ENCODE peak calls at places on chromosomes 5 and 9, in six cellular contexts. A, Q, T, L, O and U are unnamed samples.

GRCh38 chr9:122819791-122820489 is 8.4 kb downstream of the PDCL start:
- DNase-seq in Q (no peak), T (no peak), A (no peak), O (no peak), L (no peak), U (no peak)

GRCh38 chr9:120383999-120384924 is 195.7 kb downstream of the CDK5RAP2 start:
- DNase-seq in O (no peak), T (peak), L (peak), A (no peak), Q (no peak), U (no peak)

GRCh38 chr9:128203842-128204551 is 818 bp downstream of the DNM1 start:
- DNase-seq in T (peak), O (no peak), L (no peak), Q (no peak), A (peak), U (peak)

GRCh38 chr9:98927724-98928123 is 16.0 kb upstream of the COL15A1 start:
- DNase-seq in T (peak), O (no peak), A (no peak), Q (no peak), L (no peak), U (no peak)

GRCh38 chr5:76305264-76305663 is 97.8 kb upstream of the IQGAP2 start:
- DNase-seq in L (no peak), T (no peak), Q (no peak), A (no peak), O (no peak), U (peak)

GRCh38 chr5:118520771-118521415 is 467.5 kb downstream of the DTWD2 start:
- DNase-seq in T (no peak), L (no peak), Q (no peak), A (no peak), O (no peak), U (no peak)

GRCh38 chr5:127562252-127562651 is 44.8 kb downstream of the PRRC1 start:
- DNase-seq in L (peak), O (no peak), Q (no peak), T (peak), A (no peak), U (peak)

GRCh38 chr5:96114736-96115466 is 153.2 kb upstream of the ELL2 start:
- DNase-seq in T (no peak), A (no peak), O (peak), Q (no peak), L (no peak), U (no peak)

GRCh38 chr9:81146684-81147337 is 542.5 kb downstream of the TLE1 start:
- DNase-seq in A (peak), L (no peak), Q (no peak), T (no peak), O (peak), U (no peak)

GRCh38 chr9:33877727-33878489 is 60.9 kb downstream of the UBE2R2 start:
- DNase-seq in L (no peak), A (no peak), O (no peak), Q (no peak), T (no peak), U (no peak)

GRCh38 chr5:38455797-38456330 is 100.6 kb downstream of the LIFR start:
- DNase-seq in Q (no peak), L (no peak), A (no peak), O (no peak), T (no peak), U (no peak)

GRCh38 chr5:83000922-83001321 is 76.3 kb downstream of the TMEM167A start:
- DNase-seq in A (no peak), L (no peak), Q (no peak), O (no peak), T (no peak), U (no peak)

GRCh38 chr9:4781408-4781807 is 11.3 kb upstream of the RCL1 start:
- DNase-seq in L (no peak), T (no peak), A (no peak), O (no peak), Q (no peak), U (no peak)

GRCh38 chr9:112555844-112556482 is 69.3 kb downstream of the KIAA1958 start:
- DNase-seq in A (no peak), T (no peak), O (no peak), L (peak), Q (no peak), U (no peak)

GRCh38 chr9:125161284-125161918 is 18.1 kb upstream of the SCAI start:
- DNase-seq in O (no peak), T (no peak), Q (no peak), A (no peak), L (no peak), U (no peak)

GRCh38 chr9:133333011-133333410 is 3.0 kb downstream of the SURF6 start:
- DNase-seq in A (no peak), Q (no peak), L (no peak), O (no peak), T (no peak), U (no peak)

GRCh38 chr5:169628891-169629290 is 8.2 kb upstream of the DOCK2 start:
- DNase-seq in Q (no peak), L (no peak), T (no peak), A (no peak), O (no peak), U (no peak)

GRCh38 chr9:137169764-137170460 is at the start of gene LRRC26:
- DNase-seq in Q (no peak), L (no peak), T (no peak), O (no peak), A (no peak), U (no peak)

GRCh38 chr5:172502969-172503368 is 48.6 kb upstream of the SH3PXD2B start:
- DNase-seq in T (peak), A (peak), Q (no peak), O (no peak), L (peak), U (no peak)

GRCh38 chr5:145776886-145777285 is 58.3 kb downstream of the PRELID2 start:
- DNase-seq in T (no peak), L (no peak), O (no peak), Q (no peak), A (no peak), U (no peak)

GRCh38 chr5:171596391-171596878 is 177.0 kb downstream of the FGF18 start:
- DNase-seq in A (no peak), Q (no peak), O (no peak), T (peak), L (no peak), U (no peak)

GRCh38 chr5:176415240-176416122 is 858 bp downstream of the CLTB start:
- DNase-seq in Q (no peak), A (peak), O (no peak), L (no peak), T (peak), U (no peak)

GRCh38 chr5:160209917-160210316 is 19.4 kb upstream of the FABP6 start:
- DNase-seq in A (no peak), O (no peak), Q (no peak), L (no peak), T (no peak), U (no peak)

GRCh38 chr9:136808075-136808780 is 480 bp downstream of the RABL6 start:
- DNase-seq in L (no peak), T (no peak), A (no peak), O (no peak), Q (no peak), U (peak)

GRCh38 chr5:33657181-33657580 is 216.4 kb downstream of the TARS1 start:
- DNase-seq in T (no peak), A (no peak), Q (no peak), L (no peak), O (no peak), U (no peak)

GRCh38 chr5:56829137-56829536 is 13.8 kb downstream of the MAP3K1 start:
- DNase-seq in L (no peak), O (no peak), T (no peak), Q (peak), A (no peak), U (no peak)

GRCh38 chr5:56824019-56824418 is 8.7 kb downstream of the MAP3K1 start:
- DNase-seq in Q (no peak), A (no peak), L (no peak), O (no peak), T (no peak), U (no peak)

GRCh38 chr5:56827923-56828322 is 12.6 kb downstream of the MAP3K1 start:
- DNase-seq in Q (no peak), L (no peak), O (no peak), A (no peak), T (no peak), U (no peak)

GRCh38 chr5:56825222-56825824 is 10.0 kb downstream of the MAP3K1 start:
- DNase-seq in A (no peak), Q (no peak), L (no peak), T (no peak), O (no peak), U (no peak)

DNA sequence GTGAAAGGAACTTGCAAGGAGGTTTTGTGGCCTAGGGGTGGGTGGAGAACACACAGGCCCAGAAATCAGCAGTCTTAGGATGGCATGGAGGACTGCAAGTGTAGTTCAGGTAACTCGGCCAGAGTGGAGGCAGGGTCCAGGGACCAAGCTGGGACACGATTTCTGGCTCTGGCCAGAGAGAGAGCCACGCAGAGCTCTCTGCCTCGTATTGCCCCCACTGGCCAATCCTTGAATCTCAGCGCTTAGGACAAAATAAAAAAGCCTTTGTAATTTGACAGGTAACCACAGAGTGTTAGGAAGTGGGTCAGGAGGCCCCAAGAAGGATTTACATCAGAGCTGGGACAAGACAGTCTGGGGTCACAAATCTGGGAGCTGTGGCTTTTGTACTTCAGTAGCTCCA is 11.7 kb downstream of the MAP3K1 start:
- DNase-seq in A (peak), T (peak), L (peak), O (no peak), Q (no peak), U (no peak)
- H3K4me3 ChIP-seq in A (no peak), T (no peak), L (no peak), O (no peak), Q (no peak), U (no peak)

DNA sequence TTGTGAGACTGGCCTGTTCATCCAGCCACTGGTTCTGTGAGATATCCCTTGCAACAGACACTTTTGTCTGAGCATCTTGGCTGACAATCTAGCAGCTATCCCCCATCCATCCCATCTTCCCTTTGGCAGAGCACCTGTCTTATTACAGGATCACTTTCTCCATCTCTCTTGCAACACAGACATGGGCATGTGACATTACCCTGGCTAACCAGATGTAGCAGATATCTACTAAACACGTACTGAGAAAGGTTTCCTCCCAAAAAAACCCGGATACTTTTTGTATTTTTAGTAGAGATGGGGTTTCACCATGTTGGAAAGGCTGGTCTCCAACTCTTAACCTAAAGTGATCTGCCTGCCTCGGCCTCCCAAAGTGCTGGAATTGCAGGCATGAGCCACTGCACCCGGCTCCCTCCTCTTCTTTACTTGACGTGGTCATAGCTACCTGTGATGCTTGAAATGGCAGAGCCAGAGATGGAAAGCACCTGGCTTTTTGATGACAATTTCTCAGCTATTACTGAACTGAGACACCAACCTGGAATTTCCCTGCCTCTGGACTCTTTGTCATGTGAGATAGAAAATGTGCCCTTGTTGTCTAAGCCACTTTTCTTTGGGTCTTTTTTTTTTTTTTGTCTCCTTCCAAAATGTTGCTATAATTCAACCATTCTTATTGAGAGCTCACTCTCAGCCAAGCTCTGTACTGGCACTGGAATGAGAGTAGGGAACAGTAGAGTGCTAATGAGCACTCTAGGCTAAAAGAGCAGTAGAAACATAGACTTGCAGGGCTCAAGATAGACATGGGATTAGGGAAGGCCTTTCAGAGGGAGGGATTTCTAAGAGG is 32.6 kb downstream of the FNBP1 start:
- DNase-seq in T (no peak), L (no peak), Q (no peak), A (no peak), O (no peak), U (no peak)
- TF ChIP-seq REST in T (no peak), L (no peak), Q (no peak), A (no peak), O (no peak), U (no peak)

DNA sequence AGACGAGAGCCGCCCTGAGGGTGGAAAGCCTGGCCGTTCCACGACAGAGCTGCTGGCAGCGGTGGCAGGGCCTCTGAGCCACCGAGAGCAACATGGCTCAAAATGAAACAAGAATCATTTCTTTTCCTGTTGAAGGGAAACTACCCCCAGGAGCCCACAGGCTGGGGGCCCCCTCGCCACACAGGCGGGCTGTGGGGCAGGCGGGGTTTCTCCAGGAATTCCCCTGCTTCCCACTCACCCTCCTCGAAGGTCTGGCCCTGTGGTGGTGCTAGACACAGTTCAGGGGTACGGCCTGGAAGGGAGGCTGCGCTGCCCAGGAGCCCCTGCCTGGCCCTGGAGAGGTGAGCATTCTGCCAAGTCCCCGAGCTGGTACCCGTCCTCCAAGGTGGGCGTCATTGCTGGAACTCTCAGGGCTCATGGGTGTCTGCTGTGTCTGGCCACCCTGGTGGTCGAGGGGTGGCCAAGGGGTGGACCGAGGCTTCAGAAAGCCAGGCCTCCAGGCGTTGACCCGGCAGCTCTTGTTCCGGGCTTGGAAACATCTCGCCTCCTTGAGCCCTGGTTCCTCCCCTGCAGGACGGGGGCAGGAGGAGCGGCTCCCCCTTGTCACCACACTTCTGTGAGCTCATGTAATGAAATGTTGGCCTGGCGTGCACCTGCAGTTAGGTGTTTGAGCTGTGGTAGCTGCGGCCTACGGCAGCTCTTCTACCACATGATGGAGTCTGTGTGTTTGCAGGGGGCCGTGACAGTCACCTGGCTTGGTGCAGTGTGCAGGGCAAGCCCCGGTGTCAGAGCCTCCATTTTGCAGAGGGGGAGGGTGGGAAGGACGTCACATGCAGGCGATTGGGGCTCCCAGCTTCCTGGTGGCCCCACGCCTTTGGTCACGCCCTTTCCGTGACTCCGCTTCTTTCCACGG is 65.3 kb downstream of the RXRA start:
- DNase-seq in A (no peak), L (no peak), T (no peak), Q (no peak), O (no peak), U (no peak)
- H3K4me3 ChIP-seq in A (no peak), L (no peak), T (no peak), Q (no peak), O (no peak), U (no peak)

GRCh38 chr5:97142521-97143254 is at the start of gene LIX1:
- DNase-seq in T (peak), A (peak), Q (no peak), O (no peak), L (peak), U (peak)
- TF ChIP-seq REST in T (no peak), A (no peak), Q (no peak), O (no peak), L (no peak), U (no peak)

DNA sequence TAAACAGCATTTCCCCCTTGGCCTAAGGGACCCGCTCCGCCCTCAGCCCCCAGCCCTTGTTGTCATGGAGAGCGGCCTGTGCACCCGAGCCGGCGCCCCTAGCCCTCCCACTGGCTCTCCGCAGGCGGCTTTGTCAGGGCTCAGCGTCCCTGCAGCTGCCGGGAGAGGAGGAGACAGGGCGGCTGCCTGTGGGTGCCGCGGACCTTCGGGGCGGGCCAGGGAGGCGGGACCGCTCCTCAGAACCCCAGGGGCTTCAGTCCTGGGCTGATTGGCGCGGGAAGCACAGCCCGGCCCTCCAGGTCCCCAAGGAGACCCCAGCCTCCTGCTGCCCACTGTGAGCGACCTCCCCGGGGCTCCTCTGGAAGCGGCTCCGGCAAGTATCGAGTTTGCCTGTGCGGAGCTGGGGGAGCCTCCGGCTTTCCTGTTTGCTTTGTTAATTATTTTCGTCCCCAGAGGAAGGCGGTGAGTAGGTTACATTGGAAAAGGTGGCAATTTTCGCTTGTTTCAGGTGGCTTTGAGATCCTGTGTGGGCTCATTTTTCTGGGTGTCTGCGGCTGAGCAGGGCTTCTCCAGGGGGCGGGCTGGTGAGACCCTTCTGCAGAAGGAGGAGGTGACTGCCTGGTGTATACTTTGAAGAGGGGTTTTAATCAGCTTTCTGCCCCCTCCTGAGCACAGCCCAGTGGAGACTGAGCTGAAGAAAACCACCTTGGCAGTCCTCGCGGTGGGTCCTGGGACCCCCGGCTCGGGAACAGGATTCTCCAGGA is at the start of gene FGD3:
- DNase-seq in L (no peak), T (peak), Q (no peak), O (no peak), A (peak), U (no peak)
- H3K4me3 ChIP-seq in L (peak), T (peak), Q (no peak), O (peak), A (peak), U (peak)

GRCh38 chr5:13632676-13633075 is 311.8 kb downstream of the DNAH5 start:
- DNase-seq in O (no peak), A (no peak), T (no peak), L (no peak), Q (no peak), U (no peak)
- TF ChIP-seq REST in O (no peak), A (no peak), T (no peak), L (no peak), Q (no peak), U (no peak)

DNA sequence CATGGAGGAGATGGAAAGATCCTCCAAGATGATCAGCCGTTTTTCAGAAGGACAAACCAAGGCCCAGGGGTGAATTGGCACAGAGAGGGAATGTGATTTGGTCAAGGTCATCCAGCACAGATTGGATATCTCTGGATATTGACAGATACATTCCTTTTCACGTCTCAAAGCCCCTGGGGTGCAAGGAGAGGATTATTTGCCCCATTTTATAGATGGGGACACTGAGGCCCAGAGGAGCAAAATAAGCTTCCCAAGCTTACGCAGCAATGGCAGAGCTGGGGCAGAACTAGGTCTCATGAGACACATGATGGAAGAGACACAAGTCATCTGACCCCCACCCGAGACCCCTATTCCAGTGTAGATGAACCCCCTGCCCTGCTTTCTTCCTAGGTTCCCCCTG is 895 bp upstream of the PDGFRB start:
- DNase-seq in O (no peak), T (no peak), A (no peak), L (no peak), Q (no peak), U (no peak)
- H3K4me3 ChIP-seq in O (no peak), T (no peak), A (no peak), L (no peak), Q (no peak), U (no peak)

GRCh38 chr5:27275353-27275752 is 237.0 kb upstream of the CDH9 start:
- DNase-seq in O (no peak), T (peak), L (no peak), A (no peak), Q (no peak), U (no peak)
- TF ChIP-seq REST in O (no peak), T (no peak), L (no peak), A (no peak), Q (no peak), U (no peak)

GRCh38 chr9:107636596-107637405 is 147.2 kb upstream of the KLF4 start:
- DNase-seq in T (no peak), L (no peak), A (no peak), O (no peak), Q (no peak), U (peak)
- H3K4me3 ChIP-seq in T (peak), L (no peak), A (no peak), O (no peak), Q (no peak), U (no peak)